ENCODE peak calls at places on chromosome 17, in ten cellular contexts. N is sigmoid colon, R is GM23338, W is AG09309, K is cardiac muscle cell, T is OCI-LY7, Y is body of pancreas, I is IMR-90, Z is HFF-Myc, Q is fibroblast of lung. U is an unnamed sample.

GRCh38 chr17:46764709-46765401 is 53.6 kb downstream of the WNT3 start:
- DNase-seq in N (no peak), R (no peak), W (peak), K (peak), T (no peak), Y (peak), I (peak), Z (peak), Q (peak), U (peak)

GRCh38 chr17:42629420-42630009 is 20.0 kb downstream of the TUBG1 start:
- DNase-seq in N (no peak), R (no peak), W (no peak), K (peak), T (no peak), Y (no peak), I (no peak), Z (no peak), Q (no peak), U (no peak)

GRCh38 chr17:69117855-69118758 is 23.6 kb downstream of the ABCA6 start:
- DNase-seq in N (no peak), R (no peak), W (no peak), K (no peak), T (peak), Y (no peak), I (no peak), Z (no peak), Q (no peak), U (no peak)

GRCh38 chr17:273994-274832 is 78.4 kb downstream of the RPH3AL start:
- DNase-seq in N (peak), R (no peak), W (no peak), K (no peak), T (no peak), Y (no peak), I (no peak), Z (no peak), Q (no peak), U (no peak)

GRCh38 chr17:74520790-74521480 is 10.3 kb downstream of the CD300LB start:
- DNase-seq in N (no peak), R (no peak), W (no peak), K (no peak), T (no peak), Y (no peak), I (no peak), Z (no peak), Q (peak), U (no peak)

GRCh38 chr17:55237826-55238196 is 26.9 kb upstream of the HLF start:
- DNase-seq in N (no peak), R (no peak), W (no peak), K (peak), T (no peak), Y (no peak), I (no peak), Z (no peak), Q (no peak), U (no peak)

GRCh38 chr17:77107506-77108433 is 33.0 kb upstream of the SEC14L1 start:
- DNase-seq in N (no peak), R (no peak), W (no peak), K (peak), T (no peak), Y (no peak), I (peak), Z (peak), Q (peak), U (no peak)

GRCh38 chr17:74337834-74338500 is 11.9 kb downstream of the KIF19 start:
- DNase-seq in N (no peak), R (no peak), W (no peak), K (no peak), T (no peak), Y (no peak), I (no peak), Z (no peak), Q (no peak), U (no peak)

GRCh38 chr17:8225813-8226535 is 15.6 kb upstream of the AURKB start:
- DNase-seq in N (no peak), R (peak), W (no peak), K (peak), T (peak), Y (peak), I (peak), Z (no peak), Q (peak), U (no peak)

GRCh38 chr17:75065562-75066151 is 18.6 kb downstream of the KCTD2 start:
- DNase-seq in N (no peak), R (no peak), W (no peak), K (no peak), T (no peak), Y (no peak), I (no peak), Z (no peak), Q (peak), U (no peak)

GRCh38 chr17:46009681-46010596 is 10.9 kb downstream of the STH start:
- DNase-seq in N (no peak), R (no peak), W (peak), K (no peak), T (no peak), Y (no peak), I (peak), Z (no peak), Q (peak), U (no peak)

GRCh38 chr17:40533896-40534295 is 31.4 kb downstream of the CCR7 start:
- DNase-seq in N (peak), R (no peak), W (no peak), K (no peak), T (no peak), Y (no peak), I (no peak), Z (no peak), Q (no peak), U (no peak)

GRCh38 chr17:40530531-40530987 is 29.1 kb upstream of the TNS4 start:
- DNase-seq in N (peak), R (no peak), W (no peak), K (no peak), T (no peak), Y (no peak), I (no peak), Z (no peak), Q (no peak), U (no peak)

GRCh38 chr17:40530988-40531971 is 29.9 kb upstream of the TNS4 start:
- DNase-seq in N (peak), R (no peak), W (no peak), K (no peak), T (peak), Y (no peak), I (no peak), Z (no peak), Q (no peak), U (peak)

GRCh38 chr17:40534431-40535189 is 30.7 kb downstream of the CCR7 start:
- DNase-seq in N (peak), R (no peak), W (no peak), K (no peak), T (no peak), Y (no peak), I (no peak), Z (no peak), Q (no peak), U (no peak)

DNA sequence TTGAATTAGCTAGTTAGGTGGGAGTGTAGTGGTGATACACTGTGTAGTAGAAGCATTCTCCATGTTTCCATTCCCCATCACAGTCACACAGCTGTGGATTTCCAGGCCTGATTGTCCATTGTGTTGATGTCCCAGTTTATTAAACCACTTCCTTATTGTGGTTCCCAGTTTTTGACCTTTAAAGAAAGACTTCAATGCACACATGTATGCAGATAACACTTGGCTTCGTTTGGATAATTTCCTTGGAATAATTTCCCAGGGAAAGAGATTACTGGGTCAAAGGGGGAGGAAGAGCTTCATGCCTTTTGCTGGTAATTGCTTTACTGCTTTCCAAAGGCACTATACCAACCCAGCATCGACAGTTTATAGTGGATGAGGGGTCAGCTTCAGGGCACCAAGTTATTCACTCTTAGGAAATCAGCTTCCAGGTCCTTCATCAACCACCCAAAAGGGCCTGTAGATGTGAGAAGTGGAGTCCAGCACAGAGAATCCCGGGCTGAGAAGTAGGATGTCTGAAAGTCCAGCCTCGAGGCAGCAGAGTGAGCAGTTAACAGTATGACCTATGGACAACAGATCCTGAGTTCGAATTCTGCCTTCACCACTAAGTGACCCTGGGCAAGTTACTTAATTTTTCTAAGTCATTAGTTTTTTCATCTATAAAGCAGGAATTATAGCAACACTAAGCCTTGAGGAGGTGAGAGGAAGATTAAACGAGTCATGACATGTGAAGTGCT is 31.3 kb upstream of the TNS4 start:
- DNase-seq in N (peak), R (no peak), W (no peak), K (peak), T (no peak), Y (no peak), I (peak), Z (no peak), Q (peak), U (peak)
- H3K4me3 ChIP-seq in N (no peak), R (no peak), W (no peak), K (no peak), T (no peak), Y (no peak), I (no peak), Z (no peak), Q (no peak), U (no peak)

GRCh38 chr17:2192367-2193028 is 111.1 kb downstream of the SMG6 start:
- DNase-seq in N (no peak), R (no peak), W (peak), K (peak), T (peak), Y (no peak), I (peak), Z (peak), Q (peak), U (no peak)
- TF ChIP-seq CTCF in N (no peak), R (no peak), W (no peak), K (no peak), T (no peak), Y (no peak), I (no peak), Z (no peak), Q (no peak), U (no peak)

DNA sequence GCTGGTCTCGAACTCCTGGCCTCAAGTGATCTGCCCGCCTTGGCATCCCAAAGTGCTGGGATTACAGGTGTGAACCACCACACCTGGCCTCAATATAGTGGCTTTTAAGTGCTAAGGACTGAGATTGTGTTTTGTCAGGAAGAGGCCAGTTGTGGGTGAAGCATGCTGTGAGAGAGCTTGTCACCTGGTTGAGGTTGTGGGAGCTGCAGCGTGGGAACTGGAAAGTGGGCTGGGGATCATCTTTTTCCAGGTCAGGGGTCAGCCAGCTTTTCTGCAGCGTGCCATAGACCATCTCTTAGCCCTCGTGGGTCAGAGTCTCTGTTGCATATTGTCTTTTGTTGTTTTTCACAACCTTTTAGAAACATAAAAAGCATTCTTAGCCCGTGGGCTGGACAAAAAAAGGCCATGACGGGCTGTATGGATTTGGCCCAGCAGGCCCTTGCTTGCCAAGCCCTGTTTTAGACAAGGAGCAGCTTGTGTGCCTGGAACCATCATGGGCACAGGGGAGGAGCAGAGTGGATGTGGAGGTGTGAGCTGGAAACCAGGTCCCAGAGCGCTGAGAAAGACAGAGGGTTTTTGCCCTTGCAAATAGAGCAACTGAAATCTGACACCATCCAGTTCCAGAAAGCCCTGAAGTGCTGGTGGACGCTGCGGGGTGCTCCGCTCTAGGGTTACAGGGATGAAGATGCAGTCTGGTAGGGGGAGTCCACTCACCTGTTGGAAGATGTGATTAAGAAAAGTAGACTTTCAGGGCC is 5.5 kb downstream of the BIRC5 start:
- DNase-seq in N (no peak), R (peak), W (no peak), K (no peak), T (no peak), Y (no peak), I (no peak), Z (no peak), Q (no peak), U (no peak)
- H3K4me3 ChIP-seq in N (no peak), R (no peak), W (no peak), K (no peak), T (no peak), Y (no peak), I (no peak), Z (no peak), Q (no peak), U (no peak)

DNA sequence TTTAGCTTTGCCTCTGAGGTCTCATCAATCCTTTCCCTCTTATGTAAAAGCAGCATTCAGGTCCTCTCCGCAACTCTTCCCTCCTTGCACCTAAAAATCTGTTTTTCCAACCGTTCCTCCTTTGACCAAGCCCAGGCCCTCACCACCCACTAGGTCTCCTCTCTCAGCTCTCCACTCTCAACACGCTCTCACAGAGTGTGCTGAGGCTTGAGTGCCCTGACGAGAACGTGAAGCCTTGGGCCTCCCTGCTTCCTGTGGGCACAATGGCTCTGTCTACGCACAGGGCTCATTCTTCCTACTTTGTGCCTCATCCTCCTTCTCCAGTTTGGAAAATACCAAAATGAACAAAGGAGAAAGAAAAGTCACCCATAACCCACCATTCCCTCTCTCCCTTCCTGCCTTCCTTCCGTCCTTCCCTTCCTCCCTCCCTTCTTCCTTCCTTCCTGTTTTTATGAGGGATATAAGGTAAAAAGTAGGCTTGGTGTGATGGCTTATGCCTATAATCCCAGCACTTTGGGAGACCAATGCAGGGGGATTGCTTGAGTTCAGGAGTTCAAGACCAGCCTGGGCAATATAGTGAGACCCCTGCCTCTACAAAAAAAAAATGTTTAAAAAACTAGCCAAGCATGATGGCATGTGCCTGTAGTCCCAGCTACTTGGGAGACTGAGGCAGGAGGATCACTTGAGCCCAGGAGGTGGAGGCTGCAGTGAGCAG is 31.3 kb upstream of the SLC39A11 start:
- DNase-seq in N (no peak), R (no peak), W (no peak), K (no peak), T (no peak), Y (no peak), I (no peak), Z (no peak), Q (no peak), U (no peak)
- TF ChIP-seq CTCF in N (no peak), R (no peak), W (no peak), K (no peak), T (no peak), Y (no peak), I (no peak), Z (no peak), Q (no peak), U (no peak)

GRCh38 chr17:49388692-49389513 is 25.8 kb downstream of the PHB1 start:
- DNase-seq in N (no peak), R (no peak), W (no peak), K (no peak), T (peak), Y (no peak), I (peak), Z (no peak), Q (peak), U (no peak)
- H3K4me3 ChIP-seq in N (no peak), R (no peak), W (no peak), K (no peak), T (peak), Y (no peak), I (no peak), Z (no peak), Q (no peak), U (no peak)

GRCh38 chr17:6800422-6801027 is 24.5 kb downstream of the FBXO39 start:
- DNase-seq in N (no peak), R (peak), W (no peak), K (no peak), T (no peak), Y (no peak), I (peak), Z (no peak), Q (no peak), U (no peak)
- TF ChIP-seq CTCF in N (no peak), R (peak), W (peak), K (no peak), T (no peak), Y (no peak), I (peak), Z (peak), Q (no peak), U (no peak)

GRCh38 chr17:36920032-36921000 is 17.0 kb upstream of the LHX1 start:
- DNase-seq in N (no peak), R (no peak), W (no peak), K (no peak), T (no peak), Y (no peak), I (peak), Z (no peak), Q (peak), U (no peak)
- H3K4me3 ChIP-seq in N (no peak), R (peak), W (no peak), K (peak), T (no peak), Y (no peak), I (no peak), Z (no peak), Q (no peak), U (no peak)

GRCh38 chr17:28896491-28896883 is 1.0 kb downstream of the FLOT2 start:
- DNase-seq in N (no peak), R (no peak), W (no peak), K (no peak), T (no peak), Y (no peak), I (no peak), Z (no peak), Q (peak), U (no peak)

GRCh38 chr17:28896884-28897768 is at the start of gene FLOT2:
- DNase-seq in N (peak), R (peak), W (no peak), K (peak), T (peak), Y (peak), I (peak), Z (no peak), Q (peak), U (peak)

GRCh38 chr17:28899212-28899815 is 1.8 kb upstream of the FLOT2 start:
- DNase-seq in N (no peak), R (no peak), W (no peak), K (no peak), T (no peak), Y (no peak), I (no peak), Z (no peak), Q (no peak), U (no peak)

GRCh38 chr17:28898261-28898955 is 875 bp upstream of the FLOT2 start:
- DNase-seq in N (no peak), R (no peak), W (no peak), K (no peak), T (no peak), Y (no peak), I (no peak), Z (no peak), Q (no peak), U (no peak)

DNA sequence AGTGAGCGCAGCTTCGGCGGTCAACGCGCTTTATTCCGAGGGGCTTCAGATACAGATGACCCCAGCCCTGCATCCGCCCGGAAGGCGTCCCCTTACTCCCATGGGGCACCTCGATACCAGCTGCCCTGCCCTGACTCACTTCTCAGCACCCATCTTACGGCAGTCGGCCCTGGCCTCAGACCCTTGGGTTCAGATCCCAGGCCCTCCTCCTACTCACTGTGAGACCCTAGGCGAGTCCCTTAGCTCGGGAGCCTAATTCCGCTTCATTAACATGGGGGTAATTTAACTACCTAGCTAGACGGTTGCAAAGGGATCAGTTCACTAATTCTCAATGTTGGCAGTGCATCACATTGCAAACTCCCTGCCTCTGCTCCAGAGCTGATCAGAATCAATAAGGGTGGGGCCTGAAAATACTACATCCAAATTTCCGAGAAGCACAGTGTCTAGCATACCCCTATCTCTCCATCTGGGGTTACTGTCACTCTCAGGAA is 281 bp upstream of the FLOT2 start:
- DNase-seq in N (peak), R (no peak), W (no peak), K (no peak), T (no peak), Y (peak), I (no peak), Z (no peak), Q (no peak), U (no peak)
- TF ChIP-seq CTCF in N (no peak), R (no peak), W (no peak), K (no peak), T (no peak), Y (no peak), I (no peak), Z (no peak), Q (no peak), U (no peak)

DNA sequence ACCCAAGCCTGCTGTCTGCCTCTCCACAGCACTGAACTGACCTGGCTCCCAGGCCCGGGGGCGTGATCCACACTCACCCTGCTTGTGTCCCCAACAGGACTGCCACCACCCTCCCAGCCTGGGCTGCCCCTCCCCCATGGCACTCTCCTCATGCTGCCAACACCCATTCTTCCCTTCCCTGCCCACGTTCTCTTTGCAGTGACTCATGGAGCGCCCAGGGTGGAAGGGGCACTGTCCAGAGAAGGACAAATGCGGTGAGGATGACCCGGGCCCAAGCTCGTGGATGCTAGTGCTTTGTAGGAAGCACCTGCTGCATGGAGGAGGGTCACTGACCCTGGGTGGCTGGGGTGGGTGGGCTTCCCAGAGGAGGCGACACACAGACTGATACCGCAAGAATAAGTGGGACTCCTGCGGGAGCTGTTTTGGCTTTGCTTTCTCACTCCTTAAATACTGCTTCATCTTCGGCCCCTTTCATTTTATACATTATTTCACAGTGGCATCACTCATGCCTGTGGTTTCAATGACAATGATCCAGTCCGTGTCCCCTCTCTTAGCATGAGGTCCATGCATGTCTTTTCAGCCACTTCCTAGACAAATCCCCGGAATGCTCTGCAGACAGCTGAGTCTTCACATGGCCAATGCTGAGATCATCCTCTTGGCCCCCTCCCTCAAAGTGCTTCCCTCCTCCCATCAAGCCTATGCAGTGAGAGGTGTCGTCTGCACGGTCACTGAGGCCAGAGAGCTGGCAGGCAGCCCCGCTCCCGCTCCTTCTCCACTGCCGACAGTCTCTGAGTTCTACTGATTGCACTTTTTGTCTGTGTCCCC is 17.6 kb downstream of the CDK5R1 start:
- DNase-seq in N (no peak), R (no peak), W (no peak), K (no peak), T (no peak), Y (no peak), I (no peak), Z (no peak), Q (peak), U (no peak)
- H3K4me3 ChIP-seq in N (no peak), R (no peak), W (no peak), K (no peak), T (peak), Y (no peak), I (no peak), Z (no peak), Q (no peak), U (no peak)